ENCODE peak calls at places on chromosomes 4 and X, in ten cellular contexts. One of them, this sample, is unnamed.

GRCh38 chr4:145709336-145709735 is 29.4 kb downstream of the C4orf51 start:
- DNase-seq in HS-5: no peak
- DNase-seq in RWPE1: no peak
- DNase-seq in aorta: no peak
- DNase-seq in BJ: no peak
- DNase-seq in CD8-positive, alpha-beta memory T cell: no peak
- DNase-seq in NCI-H1105: peak; percentile 82
- DNase-seq in cardiac muscle cell: no peak
- DNase-seq in stimulated activated CD4-positive, alpha-beta T cell treated with anti-CD3 and anti-CD28 coated beads, Interleukin-2, amount 100 ng/mL, for 24 hours: no peak
- DNase-seq in NCI-H345: peak; percentile 76
- DNase-seq in this sample: no peak

GRCh38 chrX:118976599-118977340 is 2.4 kb downstream of the LONRF3 start:
- DNase-seq in NCI-H1105: no peak
- DNase-seq in NCI-H345: peak; percentile 41
- DNase-seq in BJ: no peak
- DNase-seq in CD8-positive, alpha-beta memory T cell: peak; percentile 13
- DNase-seq in aorta: peak; percentile 74
- DNase-seq in HS-5: no peak
- DNase-seq in stimulated activated CD4-positive, alpha-beta T cell treated with anti-CD3 and anti-CD28 coated beads, Interleukin-2, amount 100 ng/mL, for 24 hours: peak; percentile 23
- DNase-seq in RWPE1: no peak
- DNase-seq in cardiac muscle cell: no peak
- DNase-seq in this sample: peak; percentile 75

GRCh38 chrX:96081891-96082290 is 602.8 kb upstream of the DIAPH2 start:
- DNase-seq in aorta: no peak
- DNase-seq in HS-5: no peak
- DNase-seq in NCI-H1105: no peak
- DNase-seq in stimulated activated CD4-positive, alpha-beta T cell treated with anti-CD3 and anti-CD28 coated beads, Interleukin-2, amount 100 ng/mL, for 24 hours: no peak
- DNase-seq in RWPE1: no peak
- DNase-seq in BJ: no peak
- DNase-seq in CD8-positive, alpha-beta memory T cell: no peak
- DNase-seq in cardiac muscle cell: no peak
- DNase-seq in NCI-H345: no peak
- DNase-seq in this sample: no peak

GRCh38 chrX:110180928-110181310 is 137.0 kb downstream of the AMMECR1 start:
- DNase-seq in cardiac muscle cell: no peak
- DNase-seq in NCI-H345: no peak
- DNase-seq in aorta: no peak
- DNase-seq in HS-5: peak; percentile 36
- DNase-seq in CD8-positive, alpha-beta memory T cell: no peak
- DNase-seq in RWPE1: no peak
- DNase-seq in stimulated activated CD4-positive, alpha-beta T cell treated with anti-CD3 and anti-CD28 coated beads, Interleukin-2, amount 100 ng/mL, for 24 hours: no peak
- DNase-seq in NCI-H1105: no peak
- DNase-seq in BJ: no peak
- DNase-seq in this sample: no peak

GRCh38 chr4:127181001-127181400 is 451.8 kb upstream of the INTU start:
- DNase-seq in BJ: no peak
- DNase-seq in stimulated activated CD4-positive, alpha-beta T cell treated with anti-CD3 and anti-CD28 coated beads, Interleukin-2, amount 100 ng/mL, for 24 hours: no peak
- DNase-seq in NCI-H345: no peak
- DNase-seq in RWPE1: no peak
- DNase-seq in CD8-positive, alpha-beta memory T cell: no peak
- DNase-seq in NCI-H1105: no peak
- DNase-seq in HS-5: no peak
- DNase-seq in cardiac muscle cell: no peak
- DNase-seq in aorta: no peak
- DNase-seq in this sample: no peak

GRCh38 chr4:189202182-189202868 is 738.3 kb upstream of the FRG1 start:
- DNase-seq in cardiac muscle cell: peak; percentile 65
- DNase-seq in NCI-H345: peak; percentile 51
- DNase-seq in HS-5: peak; percentile 35
- DNase-seq in BJ: no peak
- DNase-seq in aorta: peak; percentile 62
- DNase-seq in RWPE1: peak; percentile 64
- DNase-seq in stimulated activated CD4-positive, alpha-beta T cell treated with anti-CD3 and anti-CD28 coated beads, Interleukin-2, amount 100 ng/mL, for 24 hours: no peak
- DNase-seq in NCI-H1105: peak; percentile 21
- DNase-seq in CD8-positive, alpha-beta memory T cell: peak; percentile 0
- DNase-seq in this sample: peak; percentile 64

GRCh38 chrX:153460826-153461225 is 9.6 kb downstream of the HAUS7 start:
- DNase-seq in NCI-H1105: peak; percentile 23
- DNase-seq in cardiac muscle cell: peak; percentile 63
- DNase-seq in NCI-H345: peak; percentile 41
- DNase-seq in stimulated activated CD4-positive, alpha-beta T cell treated with anti-CD3 and anti-CD28 coated beads, Interleukin-2, amount 100 ng/mL, for 24 hours: peak; percentile 52
- DNase-seq in BJ: no peak
- DNase-seq in aorta: peak; percentile 65
- DNase-seq in CD8-positive, alpha-beta memory T cell: peak; percentile 25
- DNase-seq in RWPE1: peak; percentile 27
- DNase-seq in HS-5: no peak
- DNase-seq in this sample: peak; percentile 50

GRCh38 chrX:134622056-134622812 is 36.0 kb downstream of the PLAC1 start:
- DNase-seq in NCI-H1105: no peak
- DNase-seq in HS-5: peak; percentile 70
- DNase-seq in CD8-positive, alpha-beta memory T cell: no peak
- DNase-seq in BJ: no peak
- DNase-seq in aorta: no peak
- DNase-seq in NCI-H345: no peak
- DNase-seq in stimulated activated CD4-positive, alpha-beta T cell treated with anti-CD3 and anti-CD28 coated beads, Interleukin-2, amount 100 ng/mL, for 24 hours: peak; percentile 19
- DNase-seq in RWPE1: peak; percentile 83
- DNase-seq in cardiac muscle cell: no peak
- DNase-seq in this sample: no peak

GRCh38 chr4:105619193-105619931 is 66.9 kb downstream of the ARHGEF38 start:
- DNase-seq in stimulated activated CD4-positive, alpha-beta T cell treated with anti-CD3 and anti-CD28 coated beads, Interleukin-2, amount 100 ng/mL, for 24 hours: no peak
- DNase-seq in NCI-H345: peak; percentile 34
- DNase-seq in BJ: no peak
- DNase-seq in NCI-H1105: peak; percentile 62
- DNase-seq in RWPE1: no peak
- DNase-seq in aorta: peak; percentile 82
- DNase-seq in HS-5: no peak
- DNase-seq in CD8-positive, alpha-beta memory T cell: no peak
- DNase-seq in cardiac muscle cell: peak; percentile 25
- DNase-seq in this sample: peak; percentile 96